ENCODE peak calls at places on chromosomes 4 and X, in four cellular contexts. O is nucleus accumbens, X is fibroblast of lung, F is HEK293T. I is an unnamed sample.

GRCh38 chrX:136767104-136767941 is 13.4 kb downstream of the ARHGEF6 start:
- DNase-seq in O (peak), X (peak), F (peak), I (peak)

GRCh38 chr4:138673053-138673452 is 342.5 kb upstream of the NOCT start:
- DNase-seq in O (no peak), X (no peak), F (no peak), I (no peak)

GRCh38 chrX:139211568-139212182 is 318.9 kb upstream of the F9 start:
- DNase-seq in O (no peak), X (no peak), F (no peak), I (no peak)

GRCh38 chr4:22512306-22512705 is 3.6 kb downstream of the ADGRA3 start:
- DNase-seq in O (no peak), X (peak), F (no peak), I (no peak)

GRCh38 chrX:150517303-150517896 is 51.0 kb upstream of the MTM1 start:
- DNase-seq in O (no peak), X (peak), F (no peak), I (no peak)

GRCh38 chr4:114600066-114600552 is 1.5 kb downstream of the UGT8 start:
- DNase-seq in O (no peak), X (no peak), F (peak), I (no peak)

GRCh38 chr4:185834778-185835177 is 22.8 kb upstream of the SORBS2 start:
- DNase-seq in O (no peak), X (no peak), F (no peak), I (no peak)

GRCh38 chr4:149248191-149248590 is 567.5 kb downstream of the IQCM start:
- DNase-seq in O (no peak), X (no peak), F (no peak), I (no peak)

GRCh38 chrX:136708348-136708747 is 60.4 kb downstream of the CD40LG start:
- DNase-seq in O (no peak), X (no peak), F (no peak), I (peak)

GRCh38 chrX:144494069-144494468 is 610.2 kb downstream of the UBE2NL start:
- DNase-seq in O (no peak), X (no peak), F (no peak), I (no peak)

GRCh38 chr4:99208719-99209075 is 10.3 kb downstream of the ADH6 start:
- DNase-seq in O (no peak), X (no peak), F (no peak), I (no peak)

GRCh38 chrX:154135458-154136229 is 8.4 kb upstream of the OPN1LW start:
- DNase-seq in O (no peak), X (no peak), F (no peak), I (no peak)

GRCh38 chrX:10619311-10620015 is 922 bp downstream of the MID1 start:
- DNase-seq in O (no peak), X (no peak), F (no peak), I (peak)

GRCh38 chrX:115560211-115560977 is 580 bp upstream of the PLS3 start:
- DNase-seq in O (no peak), X (no peak), F (peak), I (peak)

GRCh38 chr4:155953151-155954117 is at the start of gene CTSO:
- DNase-seq in O (peak), X (peak), F (peak), I (peak)

GRCh38 chr4:137677851-137678250 is 145.6 kb upstream of the PCDH18 start:
- DNase-seq in O (no peak), X (peak), F (no peak), I (no peak)

GRCh38 chrX:117996918-117997480 is 119.6 kb downstream of the KLHL13 start:
- DNase-seq in O (no peak), X (peak), F (no peak), I (peak)

GRCh38 chrX:63657821-63658220 is 127.2 kb downstream of the ARHGEF9 start:
- DNase-seq in O (no peak), X (peak), F (no peak), I (no peak)

GRCh38 chr4:84967292-84967651 is 782 bp upstream of the WDFY3 start:
- DNase-seq in O (no peak), X (peak), F (no peak), I (peak)

GRCh38 chr4:48945981-48946380 is 39.4 kb upstream of the OCIAD2 start:
- DNase-seq in O (no peak), X (no peak), F (no peak), I (no peak)

GRCh38 chr4:8215001-8215427 is 15.9 kb downstream of the SH3TC1 start:
- DNase-seq in O (no peak), X (peak), F (no peak), I (peak)

GRCh38 chrX:10199212-10199611 is 42.4 kb downstream of the CLCN4 start:
- DNase-seq in O (no peak), X (peak), F (no peak), I (peak)

GRCh38 chr4:8675383-8675782 is 82.8 kb downstream of the CPZ start:
- DNase-seq in O (no peak), X (no peak), F (peak), I (no peak)

GRCh38 chr4:86972997-86973396 is 38.2 kb downstream of the AFF1 start:
- DNase-seq in O (no peak), X (peak), F (no peak), I (no peak)

GRCh38 chrX:68462197-68462596 is 28.9 kb upstream of the OPHN1 start:
- DNase-seq in O (no peak), X (no peak), F (no peak), I (peak)

GRCh38 chr4:78190595-78190994 is 133.5 kb downstream of the FRAS1 start:
- DNase-seq in O (no peak), X (no peak), F (no peak), I (no peak)

GRCh38 chr4:8768357-8768999 is 103.2 kb downstream of the HMX1 start:
- DNase-seq in O (no peak), X (no peak), F (no peak), I (no peak)

GRCh38 chrX:107880054-107880610 is 54.5 kb downstream of the MID2 start:
- DNase-seq in O (no peak), X (no peak), F (no peak), I (no peak)

GRCh38 chr4:23945521-23946017 is 55.7 kb upstream of the PPARGC1A start:
- DNase-seq in O (no peak), X (peak), F (no peak), I (no peak)

GRCh38 chr4:3318561-3319021 is 25.8 kb downstream of the RGS12 start:
- DNase-seq in O (no peak), X (no peak), F (peak), I (no peak)

GRCh38 chr4:2714071-2714770 is 41.9 kb downstream of the TNIP2 start:
- DNase-seq in O (no peak), X (peak), F (no peak), I (peak)

GRCh38 chrX:2819345-2820130 is 9.2 kb upstream of the GYG2 start:
- DNase-seq in O (no peak), X (peak), F (peak), I (peak)

GRCh38 chrX:101595739-101596419 is 21.9 kb downstream of the ARMCX6 start:
- DNase-seq in O (no peak), X (peak), F (peak), I (peak)

GRCh38 chr4:19684079-19684478 is 567.6 kb upstream of the SLIT2 start:
- DNase-seq in O (no peak), X (peak), F (no peak), I (no peak)

GRCh38 chrX:55794420-55794819 is 76.9 kb downstream of the RRAGB start:
- DNase-seq in O (no peak), X (no peak), F (no peak), I (no peak)

GRCh38 chr4:86757468-86757867 is 91.7 kb downstream of the SLC10A6 start:
- DNase-seq in O (no peak), X (no peak), F (no peak), I (no peak)

GRCh38 chr4:99033956-99034355 is 38.4 kb downstream of the METAP1 start:
- DNase-seq in O (no peak), X (no peak), F (no peak), I (no peak)

GRCh38 chr4:100848865-100849264 is 331.0 kb upstream of the EMCN start:
- DNase-seq in O (no peak), X (no peak), F (no peak), I (no peak)

I was measured in endothelial cell of umbilical vein.